ENCODE peak calls at places on chromosomes 4 and X, in five cellular contexts. G, D, P, X and V are unnamed samples.
A peak's percentile ranks its signal among the peaks of the same experiment; 100 is the strongest.

GRCh38 chr4:68404153-68404552 is 43.1 kb upstream of the TMPRSS11E start:
- DNase-seq in G (no peak), D (no peak), P (no peak), X (no peak), V (no peak)

GRCh38 chr4:93444860-93445259 is 383.7 kb upstream of the ATOH1 start:
- DNase-seq in G (peak; percentile 15), D (no peak), P (no peak), X (no peak), V (no peak)

GRCh38 chr4:152979731-152980330 is 43.7 kb downstream of the FHDC1 start:
- DNase-seq in G (no peak), D (no peak), P (no peak), X (no peak), V (peak; percentile 80)

GRCh38 chr4:52715914-52716313 is 35.3 kb downstream of the ERVMER34-1 start:
- DNase-seq in G (no peak), D (no peak), P (no peak), X (no peak), V (no peak)

GRCh38 chr4:169120624-169121023 is 110.6 kb upstream of the CBR4 start:
- DNase-seq in G (no peak), D (no peak), P (no peak), X (no peak), V (no peak)

GRCh38 chrX:103175944-103176753 is 38.8 kb upstream of the BEX4 start:
- DNase-seq in G (peak; percentile 67), D (no peak), P (peak; percentile 57), X (no peak), V (peak; percentile 48)

GRCh38 chr4:23388699-23389395 is 501.0 kb downstream of the PPARGC1A start:
- DNase-seq in G (no peak), D (no peak), P (no peak), X (no peak), V (no peak)

GRCh38 chr4:157818946-157819692 is 353.7 kb downstream of the GASK1B start:
- DNase-seq in G (no peak), D (no peak), P (no peak), X (no peak), V (no peak)

GRCh38 chrX:103919336-103919682 is 43.1 kb upstream of the TMSB15B start:
- DNase-seq in G (peak; percentile 59), D (no peak), P (peak; percentile 59), X (no peak), V (peak; percentile 23)

GRCh38 chr4:45550766-45551366 is 573.0 kb downstream of the GABRG1 start:
- DNase-seq in G (no peak), D (no peak), P (no peak), X (no peak), V (peak; percentile 2)

GRCh38 chr4:139740531-139741041 is 75.0 kb downstream of the MGST2 start:
- DNase-seq in G (peak; percentile 97), D (peak; percentile 66), P (peak; percentile 94), X (peak; percentile 72), V (peak; percentile 90)

GRCh38 chr4:180664766-180665368 is 1578.3 kb upstream of the TENM3 start:
- DNase-seq in G (peak; percentile 96), D (peak; percentile 54), P (peak; percentile 89), X (peak; percentile 29), V (peak; percentile 90)

GRCh38 chr4:140135529-140136021 is 18.4 kb downstream of the MAML3 start:
- DNase-seq in G (no peak), D (peak; percentile 65), P (peak; percentile 9), X (no peak), V (no peak)

GRCh38 chrX:153477039-153477438 is 6.7 kb upstream of the HAUS7 start:
- DNase-seq in G (peak; percentile 28), D (peak; percentile 60), P (peak; percentile 57), X (no peak), V (no peak)

GRCh38 chr4:119785963-119786362 is 157.4 kb upstream of the PDE5A start:
- DNase-seq in G (peak; percentile 67), D (no peak), P (peak; percentile 57), X (no peak), V (peak; percentile 60)

GRCh38 chrX:103685396-103685795 is 1.1 kb downstream of the MORF4L2 start:
- DNase-seq in G (peak; percentile 44), D (no peak), P (no peak), X (no peak), V (no peak)

GRCh38 chr4:146398896-146399443 is 122.8 kb downstream of the SLC10A7 start:
- DNase-seq in G (no peak), D (no peak), P (no peak), X (no peak), V (no peak)

GRCh38 chrX:50495616-50496015 is 25.0 kb upstream of the DGKK start:
- DNase-seq in G (no peak), D (no peak), P (no peak), X (no peak), V (no peak)

GRCh38 chr4:109214622-109215350 is 87.7 kb downstream of the COL25A1 start:
- DNase-seq in G (peak; percentile 19), D (no peak), P (peak; percentile 17), X (no peak), V (no peak)

GRCh38 chrX:130606415-130606814 is 204.6 kb downstream of the RBMX2 start:
- DNase-seq in G (no peak), D (no peak), P (peak; percentile 10), X (no peak), V (no peak)

GRCh38 chrX:134898450-134898849 is 92.3 kb upstream of the SMIM10 start:
- DNase-seq in G (peak; percentile 39), D (no peak), P (peak; percentile 34), X (no peak), V (no peak)

GRCh38 chr4:40185830-40186664 is 10.8 kb upstream of the RHOH start:
- DNase-seq in G (no peak), D (no peak), P (peak; percentile 74), X (peak; percentile 45), V (peak; percentile 18)

GRCh38 chrX:134938682-134939081 is 52.1 kb upstream of the SMIM10 start:
- DNase-seq in G (no peak), D (no peak), P (no peak), X (no peak), V (no peak)

GRCh38 chr4:13215560-13215959 is 268.6 kb downstream of the RAB28 start:
- DNase-seq in G (no peak), D (no peak), P (no peak), X (no peak), V (no peak)

GRCh38 chr4:2931765-2932560 is 31.2 kb downstream of the NOP14 start:
- DNase-seq in G (no peak), D (no peak), P (no peak), X (no peak), V (no peak)

GRCh38 chr4:111512081-111512774 is 633.0 kb upstream of the FAM241A start:
- DNase-seq in G (peak; percentile 89), D (peak; percentile 51), P (peak; percentile 96), X (peak; percentile 75), V (peak; percentile 84)

GRCh38 chr4:123785515-123785914 is 388.9 kb downstream of the SPRY1 start:
- DNase-seq in G (peak; percentile 83), D (peak; percentile 58), P (peak; percentile 99), X (no peak), V (peak; percentile 84)

GRCh38 chr4:145098675-145099037 is 545 bp downstream of the ABCE1 start:
- DNase-seq in G (peak; percentile 66), D (peak; percentile 29), P (peak; percentile 76), X (no peak), V (peak; percentile 78)

GRCh38 chrX:30364229-30364628 is 55.0 kb upstream of the NR0B1 start:
- DNase-seq in G (no peak), D (no peak), P (no peak), X (no peak), V (no peak)

GRCh38 chr4:8414377-8414776 is 26.1 kb downstream of the ACOX3 start:
- DNase-seq in G (no peak), D (no peak), P (no peak), X (no peak), V (no peak)

GRCh38 chr4:2583517-2583916 is 47.1 kb downstream of the FAM193A start:
- DNase-seq in G (peak; percentile 58), D (no peak), P (peak; percentile 40), X (no peak), V (peak; percentile 88)

GRCh38 chr4:91577864-91578263 is 725.9 kb upstream of the GRID2 start:
- DNase-seq in G (no peak), D (no peak), P (no peak), X (no peak), V (no peak)

GRCh38 chr4:11412211-11412610 is 16.5 kb downstream of the HS3ST1 start:
- DNase-seq in G (no peak), D (no peak), P (no peak), X (no peak), V (no peak)

GRCh38 chr4:23348789-23349498 is 540.9 kb downstream of the PPARGC1A start:
- DNase-seq in G (no peak), D (no peak), P (no peak), X (no peak), V (no peak)

GRCh38 chr4:82515705-82516104 is 46.1 kb downstream of the TMEM150C start:
- DNase-seq in G (peak; percentile 89), D (peak; percentile 14), P (peak; percentile 83), X (peak; percentile 63), V (peak; percentile 28)

GRCh38 chr4:54439831-54440243 is 210.7 kb downstream of the PDGFRA start:
- DNase-seq in G (peak; percentile 87), D (peak; percentile 12), P (peak; percentile 81), X (no peak), V (peak; percentile 34)

DNA sequence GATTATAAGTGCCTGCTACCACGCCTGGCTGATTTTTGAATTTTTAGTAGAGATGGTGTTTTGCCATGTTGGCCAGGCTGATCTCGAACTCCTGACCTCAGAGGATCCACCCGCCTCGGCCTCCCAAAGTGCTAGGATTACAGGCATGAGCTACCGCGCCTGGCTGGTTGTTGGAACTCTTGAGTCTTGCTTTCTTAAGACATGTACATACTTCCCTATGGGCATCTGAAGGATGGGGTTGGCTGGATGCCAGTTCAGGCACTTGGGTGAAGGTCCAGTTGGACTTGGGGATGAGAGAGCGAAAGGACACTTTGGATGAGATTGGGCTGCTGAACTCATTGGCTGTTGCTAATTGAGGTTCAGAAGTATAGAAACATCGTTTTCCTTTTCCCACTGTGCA is 40.5 kb downstream of the ATG4A start:
- DNase-seq in G (no peak), D (no peak), P (no peak), X (no peak), V (no peak)
- H3K4me3 ChIP-seq in G (no peak overlapping the region), D (no peak overlapping the region), P (no peak overlapping the region), X (no peak overlapping the region), V (no peak overlapping the region)

GRCh38 chr4:26325191-26325590 is 4.4 kb downstream of the RBPJ start:
- DNase-seq in G (peak; percentile 76), D (no peak), P (peak; percentile 72), X (no peak), V (peak; percentile 67)
- TF ChIP-seq CTCF in G (peak; percentile 70), D (peak; percentile 45), P (peak; percentile 51), X (peak; percentile 40), V (peak; percentile 66)

DNA sequence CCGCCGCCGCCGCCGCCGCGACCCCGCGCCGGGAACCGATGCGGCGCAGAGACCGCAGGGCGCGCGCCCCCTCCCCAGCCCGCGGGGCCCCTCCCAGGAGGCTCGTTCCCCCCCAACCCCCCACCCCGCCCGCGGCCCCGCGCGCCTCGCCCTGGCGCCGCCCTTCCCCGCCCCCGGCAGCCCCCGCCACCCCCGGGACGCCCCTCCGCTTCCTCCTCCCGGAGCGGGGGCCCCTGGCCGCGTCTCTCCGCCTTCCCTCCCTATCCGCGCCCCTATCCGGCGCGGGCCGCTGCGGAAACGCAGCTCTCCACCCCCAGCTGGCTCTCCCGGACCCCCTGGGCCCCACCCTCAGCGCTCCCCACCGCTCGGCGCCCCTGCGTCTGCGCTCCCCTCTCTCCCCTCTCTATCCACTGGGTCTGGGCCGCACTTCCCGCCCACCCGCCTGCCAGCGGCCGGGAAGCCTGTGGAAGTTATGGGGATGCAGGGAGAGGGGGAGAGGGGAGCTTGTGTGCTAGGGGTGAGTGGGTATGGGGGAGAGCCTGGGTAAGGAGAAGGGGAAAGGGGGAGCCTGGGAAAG is at the start of gene TMEM271:
- DNase-seq in G (no peak), D (no peak), P (no peak), X (no peak), V (no peak)
- H3K4me3 ChIP-seq in G (no peak within 1 kb of the TSS), D (no peak within 1 kb of the TSS), P (no peak within 1 kb of the TSS), X (no peak within 1 kb of the TSS), V (no peak within 1 kb of the TSS)

GRCh38 chr4:85243857-85244256 is 231.1 kb upstream of the ARHGAP24 start:
- DNase-seq in G (peak; percentile 13), D (no peak), P (no peak), X (no peak), V (peak; percentile 13)
- TF ChIP-seq CTCF in G (peak; percentile 22), D (no peak), P (no peak), X (no peak), V (peak; percentile 54)